ENCODE peak calls at places on chromosome 14, in six cellular contexts. One of them, this sample, is unnamed.

GRCh38 chr14:78005325-78005724 is 164.8 kb upstream of the NRXN3 start:
- DNase-seq in cortex of kidney: no peak
- DNase-seq in caudate nucleus: no peak
- DNase-seq in neural crest cell: no peak
- DNase-seq in T-helper 1 cell: peak; percentile 60
- DNase-seq in activated T-helper 1 cell treated with anti-CD3 and anti-CD28 coated beads, Interleukin-2, amount 50 U/mL, for 16 hours: no peak
- DNase-seq in this sample: no peak

GRCh38 chr14:104784846-104785707 is 10.5 kb downstream of the AKT1 start:
- DNase-seq in neural crest cell: no peak
- DNase-seq in activated T-helper 1 cell treated with anti-CD3 and anti-CD28 coated beads, Interleukin-2, amount 50 U/mL, for 16 hours: no peak
- DNase-seq in caudate nucleus: no peak
- DNase-seq in T-helper 1 cell: no peak
- DNase-seq in cortex of kidney: no peak
- DNase-seq in this sample: no peak

GRCh38 chr14:30443368-30444007 is 115.5 kb upstream of the G2E3 start:
- DNase-seq in cortex of kidney: no peak
- DNase-seq in caudate nucleus: no peak
- DNase-seq in neural crest cell: no peak
- DNase-seq in activated T-helper 1 cell treated with anti-CD3 and anti-CD28 coated beads, Interleukin-2, amount 50 U/mL, for 16 hours: no peak
- DNase-seq in T-helper 1 cell: no peak
- DNase-seq in this sample: peak; percentile 15

GRCh38 chr14:78633747-78634146 is 463.6 kb downstream of the NRXN3 start:
- DNase-seq in activated T-helper 1 cell treated with anti-CD3 and anti-CD28 coated beads, Interleukin-2, amount 50 U/mL, for 16 hours: no peak
- DNase-seq in T-helper 1 cell: no peak
- DNase-seq in neural crest cell: peak; percentile 12
- DNase-seq in caudate nucleus: no peak
- DNase-seq in cortex of kidney: no peak
- DNase-seq in this sample: no peak

GRCh38 chr14:58919262-58919661 is 269.2 kb upstream of the DAAM1 start:
- DNase-seq in cortex of kidney: no peak
- DNase-seq in activated T-helper 1 cell treated with anti-CD3 and anti-CD28 coated beads, Interleukin-2, amount 50 U/mL, for 16 hours: no peak
- DNase-seq in neural crest cell: no peak
- DNase-seq in caudate nucleus: no peak
- DNase-seq in T-helper 1 cell: no peak
- DNase-seq in this sample: no peak

GRCh38 chr14:61573748-61574513 is 121.4 kb upstream of the HIF1A start:
- DNase-seq in T-helper 1 cell: no peak
- DNase-seq in neural crest cell: no peak
- DNase-seq in cortex of kidney: no peak
- DNase-seq in caudate nucleus: no peak
- DNase-seq in activated T-helper 1 cell treated with anti-CD3 and anti-CD28 coated beads, Interleukin-2, amount 50 U/mL, for 16 hours: no peak
- DNase-seq in this sample: no peak

GRCh38 chr14:64937821-64938193 is 4.7 kb downstream of the GPX2 start:
- DNase-seq in caudate nucleus: no peak
- DNase-seq in cortex of kidney: no peak
- DNase-seq in activated T-helper 1 cell treated with anti-CD3 and anti-CD28 coated beads, Interleukin-2, amount 50 U/mL, for 16 hours: no peak
- DNase-seq in neural crest cell: no peak
- DNase-seq in T-helper 1 cell: no peak
- DNase-seq in this sample: no peak

GRCh38 chr14:22796087-22796707 is 19.0 kb downstream of the SLC7A7 start:
- DNase-seq in neural crest cell: no peak
- DNase-seq in activated T-helper 1 cell treated with anti-CD3 and anti-CD28 coated beads, Interleukin-2, amount 50 U/mL, for 16 hours: no peak
- DNase-seq in T-helper 1 cell: no peak
- DNase-seq in caudate nucleus: no peak
- DNase-seq in cortex of kidney: no peak
- DNase-seq in this sample: no peak

GRCh38 chr14:65301862-65302539 is 110.5 kb upstream of the FUT8 start:
- DNase-seq in T-helper 1 cell: peak; percentile 63
- DNase-seq in caudate nucleus: no peak
- DNase-seq in neural crest cell: no peak
- DNase-seq in cortex of kidney: no peak
- DNase-seq in activated T-helper 1 cell treated with anti-CD3 and anti-CD28 coated beads, Interleukin-2, amount 50 U/mL, for 16 hours: no peak
- DNase-seq in this sample: no peak

GRCh38 chr14:73771848-73772705 is 57.9 kb upstream of the PNMA1 start:
- DNase-seq in cortex of kidney: no peak
- DNase-seq in caudate nucleus: no peak
- DNase-seq in T-helper 1 cell: peak; percentile 64
- DNase-seq in activated T-helper 1 cell treated with anti-CD3 and anti-CD28 coated beads, Interleukin-2, amount 50 U/mL, for 16 hours: no peak
- DNase-seq in neural crest cell: no peak
- DNase-seq in this sample: no peak

GRCh38 chr14:94357166-94357565 is 31.2 kb downstream of the SERPINA1 start:
- DNase-seq in caudate nucleus: no peak
- DNase-seq in neural crest cell: no peak
- DNase-seq in activated T-helper 1 cell treated with anti-CD3 and anti-CD28 coated beads, Interleukin-2, amount 50 U/mL, for 16 hours: no peak
- DNase-seq in T-helper 1 cell: no peak
- DNase-seq in cortex of kidney: no peak
- DNase-seq in this sample: no peak

GRCh38 chr14:78863143-78863542 is 693.0 kb downstream of the NRXN3 start:
- DNase-seq in neural crest cell: peak; percentile 60
- DNase-seq in cortex of kidney: no peak
- DNase-seq in activated T-helper 1 cell treated with anti-CD3 and anti-CD28 coated beads, Interleukin-2, amount 50 U/mL, for 16 hours: no peak
- DNase-seq in T-helper 1 cell: peak; percentile 12
- DNase-seq in caudate nucleus: no peak
- DNase-seq in this sample: peak; percentile 28

GRCh38 chr14:35213869-35214387 is 78.3 kb upstream of the PSMA6 start:
- DNase-seq in neural crest cell: no peak
- DNase-seq in activated T-helper 1 cell treated with anti-CD3 and anti-CD28 coated beads, Interleukin-2, amount 50 U/mL, for 16 hours: no peak
- DNase-seq in cortex of kidney: no peak
- DNase-seq in caudate nucleus: no peak
- DNase-seq in T-helper 1 cell: no peak
- DNase-seq in this sample: no peak

GRCh38 chr14:31745741-31746140 is 184.5 kb downstream of the NUBPL start:
- DNase-seq in cortex of kidney: no peak
- DNase-seq in neural crest cell: no peak
- DNase-seq in T-helper 1 cell: no peak
- DNase-seq in caudate nucleus: no peak
- DNase-seq in activated T-helper 1 cell treated with anti-CD3 and anti-CD28 coated beads, Interleukin-2, amount 50 U/mL, for 16 hours: no peak
- DNase-seq in this sample: peak; percentile 8

GRCh38 chr14:38391334-38391733 is 135.4 kb upstream of the CLEC14A start:
- DNase-seq in activated T-helper 1 cell treated with anti-CD3 and anti-CD28 coated beads, Interleukin-2, amount 50 U/mL, for 16 hours: no peak
- DNase-seq in cortex of kidney: no peak
- DNase-seq in neural crest cell: no peak
- DNase-seq in T-helper 1 cell: no peak
- DNase-seq in caudate nucleus: no peak
- DNase-seq in this sample: no peak

GRCh38 chr14:74207943-74208342 is 31.3 kb upstream of the VSX2 start:
- DNase-seq in neural crest cell: no peak
- DNase-seq in T-helper 1 cell: no peak
- DNase-seq in cortex of kidney: no peak
- DNase-seq in caudate nucleus: no peak
- DNase-seq in activated T-helper 1 cell treated with anti-CD3 and anti-CD28 coated beads, Interleukin-2, amount 50 U/mL, for 16 hours: no peak
- DNase-seq in this sample: no peak

GRCh38 chr14:92922883-92923743 is at the start of gene CHGA:
- DNase-seq in cortex of kidney: no peak
- DNase-seq in neural crest cell: peak; percentile 83
- DNase-seq in activated T-helper 1 cell treated with anti-CD3 and anti-CD28 coated beads, Interleukin-2, amount 50 U/mL, for 16 hours: no peak
- DNase-seq in caudate nucleus: no peak
- DNase-seq in T-helper 1 cell: peak; percentile 12
- DNase-seq in this sample: peak; percentile 33

GRCh38 chr14:32480337-32480736 is 151.2 kb downstream of the AKAP6 start:
- DNase-seq in cortex of kidney: no peak
- DNase-seq in neural crest cell: no peak
- DNase-seq in caudate nucleus: no peak
- DNase-seq in activated T-helper 1 cell treated with anti-CD3 and anti-CD28 coated beads, Interleukin-2, amount 50 U/mL, for 16 hours: no peak
- DNase-seq in T-helper 1 cell: no peak
- DNase-seq in this sample: no peak

GRCh38 chr14:70567791-70568190 is 32.7 kb downstream of the MED6 start:
- DNase-seq in cortex of kidney: no peak
- DNase-seq in activated T-helper 1 cell treated with anti-CD3 and anti-CD28 coated beads, Interleukin-2, amount 50 U/mL, for 16 hours: no peak
- DNase-seq in caudate nucleus: no peak
- DNase-seq in T-helper 1 cell: peak; percentile 57
- DNase-seq in neural crest cell: peak; percentile 3
- DNase-seq in this sample: peak; percentile 22

GRCh38 chr14:33297565-33297964 is 358.9 kb downstream of the NPAS3 start:
- DNase-seq in neural crest cell: no peak
- DNase-seq in activated T-helper 1 cell treated with anti-CD3 and anti-CD28 coated beads, Interleukin-2, amount 50 U/mL, for 16 hours: no peak
- DNase-seq in T-helper 1 cell: no peak
- DNase-seq in cortex of kidney: no peak
- DNase-seq in caudate nucleus: no peak
- DNase-seq in this sample: peak; percentile 3

GRCh38 chr14:90532826-90533525 is 136.1 kb downstream of the CALM1 start:
- DNase-seq in caudate nucleus: no peak
- DNase-seq in T-helper 1 cell: no peak
- DNase-seq in activated T-helper 1 cell treated with anti-CD3 and anti-CD28 coated beads, Interleukin-2, amount 50 U/mL, for 16 hours: no peak
- DNase-seq in cortex of kidney: no peak
- DNase-seq in neural crest cell: no peak
- DNase-seq in this sample: no peak

GRCh38 chr14:50804181-50804721 is 26.7 kb downstream of the NIN start:
- DNase-seq in T-helper 1 cell: no peak
- DNase-seq in activated T-helper 1 cell treated with anti-CD3 and anti-CD28 coated beads, Interleukin-2, amount 50 U/mL, for 16 hours: no peak
- DNase-seq in neural crest cell: no peak
- DNase-seq in caudate nucleus: no peak
- DNase-seq in cortex of kidney: no peak
- DNase-seq in this sample: no peak

GRCh38 chr14:95961481-95961880 is 77.7 kb upstream of the C14orf132 start:
- DNase-seq in activated T-helper 1 cell treated with anti-CD3 and anti-CD28 coated beads, Interleukin-2, amount 50 U/mL, for 16 hours: no peak
- DNase-seq in cortex of kidney: no peak
- DNase-seq in caudate nucleus: no peak
- DNase-seq in neural crest cell: no peak
- DNase-seq in T-helper 1 cell: no peak
- DNase-seq in this sample: no peak

GRCh38 chr14:70898346-70898745 is 8.9 kb upstream of the PCNX1 start:
- DNase-seq in cortex of kidney: no peak
- DNase-seq in activated T-helper 1 cell treated with anti-CD3 and anti-CD28 coated beads, Interleukin-2, amount 50 U/mL, for 16 hours: no peak
- DNase-seq in caudate nucleus: no peak
- DNase-seq in T-helper 1 cell: no peak
- DNase-seq in neural crest cell: no peak
- DNase-seq in this sample: no peak

GRCh38 chr14:67526676-67527459 is 6.2 kb upstream of the PLEKHH1 start:
- DNase-seq in caudate nucleus: peak; percentile 60
- DNase-seq in cortex of kidney: no peak
- DNase-seq in T-helper 1 cell: peak; percentile 36
- DNase-seq in neural crest cell: peak; percentile 30
- DNase-seq in activated T-helper 1 cell treated with anti-CD3 and anti-CD28 coated beads, Interleukin-2, amount 50 U/mL, for 16 hours: no peak
- DNase-seq in this sample: no peak

GRCh38 chr14:52025310-52025709 is 36.0 kb downstream of the RTRAF start:
- DNase-seq in activated T-helper 1 cell treated with anti-CD3 and anti-CD28 coated beads, Interleukin-2, amount 50 U/mL, for 16 hours: no peak
- DNase-seq in caudate nucleus: no peak
- DNase-seq in T-helper 1 cell: no peak
- DNase-seq in cortex of kidney: no peak
- DNase-seq in neural crest cell: no peak
- DNase-seq in this sample: no peak

GRCh38 chr14:54570651-54571415 is 3.9 kb downstream of the SAMD4A start:
- DNase-seq in activated T-helper 1 cell treated with anti-CD3 and anti-CD28 coated beads, Interleukin-2, amount 50 U/mL, for 16 hours: no peak
- DNase-seq in cortex of kidney: no peak
- DNase-seq in neural crest cell: no peak
- DNase-seq in caudate nucleus: no peak
- DNase-seq in T-helper 1 cell: peak; percentile 28
- DNase-seq in this sample: no peak

GRCh38 chr14:65704850-65705249 is 292.3 kb downstream of the FUT8 start:
- DNase-seq in caudate nucleus: no peak
- DNase-seq in T-helper 1 cell: peak; percentile 72
- DNase-seq in neural crest cell: no peak
- DNase-seq in activated T-helper 1 cell treated with anti-CD3 and anti-CD28 coated beads, Interleukin-2, amount 50 U/mL, for 16 hours: no peak
- DNase-seq in cortex of kidney: no peak
- DNase-seq in this sample: no peak

GRCh38 chr14:101635238-101636080 is 74.2 kb downstream of the DIO3 start:
- DNase-seq in neural crest cell: no peak
- DNase-seq in T-helper 1 cell: no peak
- DNase-seq in activated T-helper 1 cell treated with anti-CD3 and anti-CD28 coated beads, Interleukin-2, amount 50 U/mL, for 16 hours: no peak
- DNase-seq in caudate nucleus: no peak
- DNase-seq in cortex of kidney: no peak
- DNase-seq in this sample: no peak

GRCh38 chr14:53391631-53392030 is 238.5 kb upstream of the DDHD1 start:
- DNase-seq in neural crest cell: no peak
- DNase-seq in T-helper 1 cell: no peak
- DNase-seq in cortex of kidney: no peak
- DNase-seq in caudate nucleus: no peak
- DNase-seq in activated T-helper 1 cell treated with anti-CD3 and anti-CD28 coated beads, Interleukin-2, amount 50 U/mL, for 16 hours: no peak
- DNase-seq in this sample: no peak

GRCh38 chr14:105355850-105356604 is 41.5 kb downstream of the PACS2 start:
- DNase-seq in activated T-helper 1 cell treated with anti-CD3 and anti-CD28 coated beads, Interleukin-2, amount 50 U/mL, for 16 hours: no peak
- DNase-seq in T-helper 1 cell: no peak
- DNase-seq in cortex of kidney: no peak
- DNase-seq in neural crest cell: no peak
- DNase-seq in caudate nucleus: no peak
- DNase-seq in this sample: no peak

GRCh38 chr14:70888681-70889175 is 18.5 kb upstream of the PCNX1 start:
- DNase-seq in activated T-helper 1 cell treated with anti-CD3 and anti-CD28 coated beads, Interleukin-2, amount 50 U/mL, for 16 hours: no peak
- DNase-seq in caudate nucleus: no peak
- DNase-seq in cortex of kidney: no peak
- DNase-seq in neural crest cell: no peak
- DNase-seq in T-helper 1 cell: peak; percentile 55
- DNase-seq in this sample: no peak

GRCh38 chr14:52939427-52939826 is 11.4 kb downstream of the FERMT2 start:
- DNase-seq in activated T-helper 1 cell treated with anti-CD3 and anti-CD28 coated beads, Interleukin-2, amount 50 U/mL, for 16 hours: no peak
- DNase-seq in caudate nucleus: no peak
- DNase-seq in neural crest cell: no peak
- DNase-seq in T-helper 1 cell: no peak
- DNase-seq in cortex of kidney: no peak
- DNase-seq in this sample: no peak

GRCh38 chr14:101087614-101088394 is 184.3 kb upstream of the RTL1 start:
- DNase-seq in cortex of kidney: no peak
- DNase-seq in neural crest cell: no peak
- DNase-seq in T-helper 1 cell: no peak
- DNase-seq in caudate nucleus: no peak
- DNase-seq in activated T-helper 1 cell treated with anti-CD3 and anti-CD28 coated beads, Interleukin-2, amount 50 U/mL, for 16 hours: no peak
- DNase-seq in this sample: no peak

GRCh38 chr14:104370256-104370870 is 209.2 kb upstream of the C14orf180 start:
- DNase-seq in cortex of kidney: no peak
- DNase-seq in caudate nucleus: no peak
- DNase-seq in activated T-helper 1 cell treated with anti-CD3 and anti-CD28 coated beads, Interleukin-2, amount 50 U/mL, for 16 hours: no peak
- DNase-seq in neural crest cell: no peak
- DNase-seq in T-helper 1 cell: no peak
- DNase-seq in this sample: peak; percentile 11

GRCh38 chr14:74882103-74882920 is 596 bp downstream of the DLST start:
- DNase-seq in T-helper 1 cell: peak; percentile 50
- DNase-seq in cortex of kidney: no peak
- DNase-seq in caudate nucleus: no peak
- DNase-seq in neural crest cell: no peak
- DNase-seq in activated T-helper 1 cell treated with anti-CD3 and anti-CD28 coated beads, Interleukin-2, amount 50 U/mL, for 16 hours: peak; percentile 27
- DNase-seq in this sample: no peak

GRCh38 chr14:100750762-100751699 is 24.3 kb downstream of the DLK1 start:
- DNase-seq in cortex of kidney: no peak
- DNase-seq in activated T-helper 1 cell treated with anti-CD3 and anti-CD28 coated beads, Interleukin-2, amount 50 U/mL, for 16 hours: no peak
- DNase-seq in neural crest cell: no peak
- DNase-seq in T-helper 1 cell: no peak
- DNase-seq in caudate nucleus: no peak
- DNase-seq in this sample: no peak

This sample was measured in NT2/D1.